ENCODE peak calls at places on chromosomes 11 and 22, in seven cellular contexts. W is body of pancreas, C is fibroblast of lung, S is endodermal cell, R is GM20000, Z is fibroblast of mammary gland, H is GM23338. Q is an unnamed sample.

GRCh38 chr11:19524171-19524671 is 188.4 kb upstream of the NAV2 start:
- DNase-seq in S (no peak), C (no peak), W (peak), H (no peak), Z (peak), R (no peak), Q (no peak)

GRCh38 chr11:58465690-58466089 is 23.7 kb upstream of the OR5B12 start:
- DNase-seq in W (no peak), Z (no peak), R (no peak), S (no peak), C (no peak), H (no peak), Q (no peak)

GRCh38 chr11:124446926-124447325 is 1.4 kb upstream of the OR8B8 start:
- DNase-seq in C (peak), S (no peak), H (no peak), W (no peak), R (no peak), Z (peak), Q (no peak)

GRCh38 chr11:45801723-45802315 is 3.1 kb upstream of the SLC35C1 start:
- DNase-seq in Z (peak), S (no peak), C (no peak), W (no peak), R (peak), H (peak), Q (no peak)

GRCh38 chr11:27300974-27301373 is 62.0 kb downstream of the CCDC34 start:
- DNase-seq in H (no peak), R (no peak), Z (no peak), C (peak), S (no peak), W (no peak), Q (no peak)

GRCh38 chr11:96607890-96608558 is 218.2 kb downstream of the JRKL start:
- DNase-seq in Z (no peak), S (peak), H (peak), R (no peak), W (no peak), C (no peak), Q (no peak)

GRCh38 chr11:111406091-111406490 is 27.0 kb upstream of the POU2AF1 start:
- DNase-seq in S (no peak), Z (no peak), R (no peak), C (no peak), H (no peak), W (no peak), Q (no peak)

GRCh38 chr22:17845790-17846189 is 71.5 kb upstream of the BID start:
- DNase-seq in H (no peak), W (no peak), C (peak), R (no peak), S (no peak), Z (no peak), Q (no peak)

GRCh38 chr22:45069925-45070324 is 60.1 kb upstream of the PHF21B start:
- DNase-seq in Z (no peak), W (no peak), S (no peak), R (no peak), C (no peak), H (no peak), Q (no peak)

GRCh38 chr11:211741-212140 is 4.2 kb downstream of the RIC8A start:
- DNase-seq in R (no peak), C (no peak), W (no peak), H (no peak), Z (no peak), S (no peak), Q (no peak)

GRCh38 chr11:69088676-69089146 is 40.0 kb downstream of the TPCN2 start:
- DNase-seq in H (peak), C (peak), R (peak), S (peak), Z (peak), W (peak), Q (peak)

GRCh38 chr11:112016765-112017356 is 8.3 kb upstream of the DLAT start:
- DNase-seq in H (no peak), R (no peak), Z (peak), W (peak), C (peak), S (no peak), Q (no peak)

GRCh38 chr11:7060828-7061227 is 28.0 kb upstream of the RBMXL2 start:
- DNase-seq in R (no peak), W (no peak), Z (peak), H (no peak), C (peak), S (no peak), Q (no peak)

GRCh38 chr22:33210129-33210784 is 152.1 kb upstream of the SYN3 start:
- DNase-seq in H (peak), R (peak), W (peak), Z (peak), C (peak), S (peak), Q (peak)

GRCh38 chr11:66371627-66372415 is at the start of gene SLC29A2:
- DNase-seq in R (peak), C (no peak), H (peak), W (peak), S (peak), Z (no peak), Q (peak)

GRCh38 chr11:126348806-126349582 is 6.5 kb upstream of the ST3GAL4 start:
- DNase-seq in W (no peak), R (no peak), Z (peak), C (peak), S (no peak), H (no peak), Q (no peak)

GRCh38 chr11:74154621-74155281 is 16.1 kb downstream of the C2CD3 start:
- DNase-seq in C (peak), S (no peak), H (no peak), W (no peak), Z (peak), R (no peak), Q (no peak)

GRCh38 chr11:31655483-31655882 is 145.9 kb downstream of the ELP4 start:
- DNase-seq in R (no peak), C (peak), W (no peak), S (no peak), Z (peak), H (no peak), Q (no peak)

GRCh38 chr11:33772300-33772699 is 2.0 kb downstream of the FBXO3 start:
- DNase-seq in Z (peak), S (no peak), H (no peak), R (no peak), W (peak), C (peak), Q (no peak)

GRCh38 chr11:71482216-71482615 is 29.2 kb downstream of the NADSYN1 start:
- DNase-seq in W (no peak), H (no peak), C (no peak), S (no peak), Z (no peak), R (no peak), Q (no peak)

GRCh38 chr22:46801331-46801811 is 38.9 kb downstream of the TBC1D22A start:
- DNase-seq in C (no peak), W (no peak), S (peak), H (no peak), Z (no peak), R (no peak), Q (no peak)

GRCh38 chr22:36701941-36702640 is 1.5 kb downstream of the CACNG2 start:
- DNase-seq in W (no peak), H (no peak), S (no peak), Z (no peak), R (no peak), C (no peak), Q (no peak)

GRCh38 chr11:1391165-1392010 is 1.7 kb downstream of the BRSK2 start:
- DNase-seq in Z (no peak), S (peak), C (no peak), H (peak), R (no peak), W (peak), Q (no peak)

GRCh38 chr11:9078113-9079041 is 13.0 kb downstream of the SCUBE2 start:
- DNase-seq in Z (no peak), H (peak), C (no peak), R (no peak), W (no peak), S (peak), Q (no peak)

GRCh38 chr11:80562726-80563125 is 1121.9 kb upstream of the TENM4 start:
- DNase-seq in H (peak), C (no peak), S (no peak), W (no peak), R (no peak), Z (no peak), Q (no peak)

GRCh38 chr22:47161631-47162030 is 399.2 kb downstream of the TBC1D22A start:
- DNase-seq in R (no peak), H (no peak), Z (no peak), W (peak), C (no peak), S (peak), Q (no peak)

GRCh38 chr11:115941481-115941993 is 437.3 kb upstream of the CADM1 start:
- DNase-seq in S (no peak), R (no peak), W (peak), C (peak), Z (peak), H (no peak), Q (no peak)

GRCh38 chr11:124578761-124579160 is 9.0 kb downstream of the OR8A1 start:
- DNase-seq in C (no peak), R (no peak), S (no peak), Z (no peak), W (no peak), H (no peak), Q (no peak)

GRCh38 chr11:79896258-79896657 is 455.4 kb upstream of the TENM4 start:
- DNase-seq in R (no peak), H (no peak), W (no peak), S (no peak), C (no peak), Z (no peak), Q (no peak)

GRCh38 chr11:57402188-57403066 is 12.0 kb upstream of the PRG2 start:
- DNase-seq in Z (no peak), C (peak), H (no peak), S (peak), R (no peak), W (no peak), Q (no peak)

GRCh38 chr22:42317691-42318547 is 47.5 kb upstream of the TCF20 start:
- DNase-seq in R (no peak), Z (no peak), C (no peak), W (peak), H (peak), S (no peak), Q (no peak)

GRCh38 chr11:118437046-118437735 is 899 bp downstream of the KMT2A start:
- DNase-seq in H (peak), Z (peak), R (peak), W (peak), S (peak), C (peak), Q (peak)

GRCh38 chr22:19065298-19065859 is 56.8 kb downstream of the DGCR2 start:
- DNase-seq in Z (no peak), H (no peak), C (no peak), W (no peak), R (no peak), S (no peak), Q (no peak)

GRCh38 chr11:108958446-108959123 is 293.7 kb downstream of the DDX10 start:
- DNase-seq in R (no peak), S (no peak), H (no peak), W (no peak), Z (peak), C (peak), Q (peak)

GRCh38 chr22:36081023-36081431 is 52.4 kb upstream of the RBFOX2 start:
- DNase-seq in C (peak), Z (peak), W (peak), S (no peak), R (no peak), H (no peak), Q (no peak)

GRCh38 chr11:82722236-82722635 is 11.4 kb downstream of the FAM181B start:
- DNase-seq in R (no peak), S (no peak), W (no peak), H (no peak), Z (peak), C (no peak), Q (no peak)

GRCh38 chr11:1205121-1205986 is 17.5 kb upstream of the MUC5B start:
- DNase-seq in W (peak), H (no peak), S (peak), C (no peak), R (peak), Z (no peak), Q (no peak)

GRCh38 chr11:59610289-59610688 is 5.3 kb downstream of the OSBP start:
- DNase-seq in C (no peak), Z (no peak), H (no peak), W (no peak), S (no peak), R (no peak), Q (no peak)

GRCh38 chr22:46992121-46992731 is 229.8 kb downstream of the TBC1D22A start:
- DNase-seq in R (no peak), H (peak), S (no peak), C (no peak), W (no peak), Z (no peak), Q (no peak)

GRCh38 chr11:133830931-133831907 is 14.1 kb downstream of the SPATA19 start:
- DNase-seq in H (peak), Z (no peak), R (no peak), S (peak), W (no peak), C (no peak), Q (no peak)
- TF ChIP-seq CTCF in H (peak), Z (peak), R (no peak), S (peak), W (no peak), C (no peak), Q (peak)

DNA sequence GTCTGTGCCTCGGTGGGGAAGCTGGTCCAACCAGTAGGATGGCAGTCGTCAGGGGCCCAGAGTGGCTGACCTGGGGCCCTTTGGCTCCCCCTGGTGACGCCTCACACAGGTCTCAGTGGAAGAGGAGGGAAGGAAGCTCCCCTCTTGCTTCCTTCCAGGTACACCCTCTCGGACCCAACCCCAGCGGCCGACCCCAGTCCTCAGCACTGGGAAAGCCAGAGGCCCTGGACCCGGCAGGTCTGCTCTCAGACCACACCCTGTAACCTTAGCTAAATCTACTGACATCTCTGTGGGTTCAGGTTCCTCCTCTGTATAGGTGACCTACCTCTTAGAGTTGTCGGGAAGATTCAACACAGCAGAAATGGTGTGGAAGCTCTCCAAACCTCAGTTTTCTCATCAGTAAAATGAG is 3.4 kb upstream of the SCUBE1 start:
- DNase-seq in R (peak), H (peak), Z (peak), W (peak), C (peak), S (peak), Q (peak)
- TF ChIP-seq CTCF in R (peak), H (peak), Z (peak), W (peak), C (peak), S (peak), Q (peak)

GRCh38 chr11:100966366-100966765 is 163.2 kb downstream of the PGR start:
- DNase-seq in Z (no peak), C (no peak), W (no peak), R (no peak), S (no peak), H (no peak), Q (no peak)
- TF ChIP-seq CTCF in Z (no peak), C (no peak), W (no peak), R (no peak), S (no peak), H (no peak), Q (no peak)

GRCh38 chr22:30247561-30247960 is 1.0 kb upstream of the LIF start:
- DNase-seq in S (no peak), C (no peak), R (no peak), Z (no peak), H (no peak), W (no peak), Q (no peak)

GRCh38 chr22:30247974-30248373 is 1.4 kb upstream of the LIF start:
- DNase-seq in S (no peak), C (no peak), H (no peak), R (no peak), Z (no peak), W (no peak), Q (no peak)

GRCh38 chr22:30245181-30245984 is 1.2 kb downstream of the LIF start:
- DNase-seq in H (peak), R (no peak), Z (no peak), W (no peak), C (no peak), S (peak), Q (no peak)

GRCh38 chr22:30246962-30247376 is 410 bp upstream of the LIF start:
- DNase-seq in H (no peak), W (no peak), Z (no peak), C (no peak), S (peak), R (no peak), Q (no peak)

DNA sequence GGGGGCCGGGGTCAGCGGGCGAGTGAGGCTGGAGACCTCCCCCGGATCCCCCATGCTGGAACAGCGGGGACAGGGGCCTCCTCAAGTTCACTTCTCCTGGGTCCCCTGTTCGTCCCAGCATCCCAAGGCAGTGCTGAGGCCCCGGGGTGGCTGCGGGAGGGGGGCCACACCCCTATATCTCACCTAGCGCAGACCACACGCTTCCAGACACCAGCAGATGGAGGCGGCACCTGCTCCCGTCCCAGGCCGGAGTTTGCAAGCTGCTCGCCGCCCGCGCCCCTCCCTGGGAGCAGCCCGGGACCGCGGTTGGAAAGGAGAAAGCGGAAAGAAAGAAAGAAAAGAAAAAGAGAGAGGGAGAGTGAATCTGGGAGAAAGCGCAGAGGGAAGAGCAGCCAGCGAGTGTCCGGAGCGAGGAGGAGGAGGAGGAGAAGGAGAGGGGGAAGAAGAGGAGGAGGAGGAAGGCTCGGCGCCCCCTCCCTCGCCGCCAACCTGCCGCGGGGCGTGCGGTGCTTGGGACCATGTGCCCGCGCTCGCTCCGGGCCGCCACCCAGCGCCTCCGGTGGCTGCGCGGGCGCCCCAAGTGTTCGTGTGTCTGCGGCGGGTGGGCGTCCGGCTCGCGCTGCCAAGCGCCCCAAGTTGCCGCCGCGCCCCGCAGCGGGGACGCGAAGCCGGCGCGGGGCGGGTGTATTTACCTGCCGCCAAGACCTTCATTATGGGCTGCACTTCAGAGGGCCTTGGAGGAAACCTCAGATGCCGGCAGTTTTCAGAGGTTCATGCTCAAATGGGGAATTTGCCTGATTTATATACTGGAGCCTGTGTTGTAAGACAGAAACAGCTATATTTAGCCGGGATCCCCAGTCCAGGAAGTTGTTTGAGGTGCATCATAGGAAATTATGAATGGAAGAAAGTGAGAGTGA is at the start of gene LIF:
- DNase-seq in S (peak), W (no peak), H (peak), R (peak), C (peak), Z (peak), Q (peak)
- TF ChIP-seq CTCF in S (peak), W (peak), H (no peak), R (no peak), C (no peak), Z (no peak), Q (peak)

GRCh38 chr11:68076371-68077042 is 37.7 kb downstream of the TCIRG1 start:
- DNase-seq in H (no peak), Z (no peak), R (no peak), W (no peak), S (no peak), C (no peak), Q (no peak)
- TF ChIP-seq CTCF in H (peak), Z (no peak), R (no peak), W (peak), S (peak), C (peak), Q (peak)

Q was measured in GM13977.